ENCODE peak calls at places on chromosomes 13 and 19, in four cellular contexts. T is ascending aorta, H is WERI-Rb-1, Y is right lobe of liver. P is an unnamed sample.
A peak's percentile ranks its signal among the peaks of the same experiment; 100 is the strongest.

GRCh38 chr19:14544977-14545715 is 15.8 kb downstream of the TECR start:
- DNase-seq in T (no peak), H (no peak), Y (peak; percentile 94), P (no peak)

GRCh38 chr13:30464496-30465351 is 1.0 kb downstream of the HMGB1 start:
- DNase-seq in T (peak; percentile 84), H (peak; percentile 45), Y (peak; percentile 86), P (peak; percentile 90)

GRCh38 chr19:31337007-31337914 is 12.0 kb downstream of the TSHZ3 start:
- DNase-seq in T (no peak), H (no peak), Y (no peak), P (no peak)

GRCh38 chr19:45250832-45251451 is at the start of gene MARK4:
- DNase-seq in T (peak; percentile 68), H (peak; percentile 58), Y (peak; percentile 68), P (no peak)

GRCh38 chr19:7928741-7929701 is 3.1 kb upstream of the CTXN1 start:
- DNase-seq in T (peak; percentile 90), H (peak; percentile 69), Y (peak; percentile 54), P (no peak)

GRCh38 chr13:20461860-20462532 is 63.7 kb downstream of the CRYL1 start:
- DNase-seq in T (no peak), H (no peak), Y (no peak), P (no peak)

GRCh38 chr13:22049384-22049783 is 378.5 kb downstream of the FGF9 start:
- DNase-seq in T (no peak), H (no peak), Y (no peak), P (no peak)

GRCh38 chr13:106560791-106561190 is 7.1 kb downstream of the ARGLU1 start:
- DNase-seq in T (no peak), H (no peak), Y (no peak), P (no peak)

GRCh38 chr13:48653074-48654054 is at the start of gene CYSLTR2:
- DNase-seq in T (no peak), H (no peak), Y (no peak), P (no peak)

GRCh38 chr19:58183822-58184215 is 958 bp downstream of the ZNF274 start:
- DNase-seq in T (no peak), H (no peak), Y (no peak), P (no peak)

GRCh38 chr13:82800391-82800790 is 1081.9 kb downstream of the SLITRK1 start:
- DNase-seq in T (no peak), H (no peak), Y (no peak), P (no peak)

GRCh38 chr19:45446295-45446694 is 21.5 kb upstream of the FOSB start:
- DNase-seq in T (no peak), H (no peak), Y (no peak), P (no peak)

GRCh38 chr19:53102701-53103140 is 501 bp downstream of the ZNF160 start:
- DNase-seq in T (no peak), H (peak; percentile 31), Y (peak; percentile 57), P (no peak)

GRCh38 chr13:111859361-111860105 is 207.4 kb upstream of the SOX1 start:
- DNase-seq in T (no peak), H (no peak), Y (no peak), P (peak; percentile 72)
- H3K9me3 ChIP-seq in T (no peaks in the 10 kb centered on the region), H (peaks cover 28% of the 10 kb centered on the region), Y (no peaks in the 10 kb centered on the region), P (no peaks in the 10 kb centered on the region)

DNA sequence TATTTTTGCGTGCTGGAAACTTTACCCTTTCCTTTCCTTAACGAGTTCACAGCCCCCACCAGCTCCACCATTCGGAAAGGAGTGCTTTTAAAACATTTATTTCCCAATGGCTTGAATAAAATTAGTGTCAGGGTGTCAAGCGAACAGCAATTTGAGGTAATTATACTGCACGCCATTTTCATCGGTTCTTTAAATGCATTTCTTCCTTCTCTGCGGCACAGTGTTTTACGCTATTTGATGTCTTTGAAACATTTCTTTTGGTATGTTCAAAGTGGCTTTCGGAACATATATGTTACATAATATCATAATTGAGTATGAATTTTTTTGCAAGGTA is 319 bp upstream of the SLITRK1 start:
- DNase-seq in T (no peak), H (no peak), Y (no peak), P (no peak)
- H3K4me3 ChIP-seq in T (peak overlapping the region; percentile 54), H (peak overlapping the region; percentile 71), Y (no peak overlapping the region), P (no peak overlapping the region)

GRCh38 chr19:23328211-23328610 is 67.1 kb downstream of the ZNF91 start:
- DNase-seq in T (no peak), H (no peak), Y (no peak), P (no peak)
- H3K9me3 ChIP-seq in T (peaks cover 98% of the 10 kb centered on the region), H (peaks cover 3% of the 10 kb centered on the region), Y (no peaks in the 10 kb centered on the region), P (peaks cover 7% of the 10 kb centered on the region)

GRCh38 chr19:18301718-18302111 is 20.3 kb upstream of the JUND start:
- DNase-seq in T (no peak), H (no peak), Y (no peak), P (no peak)

GRCh38 chr19:18306903-18307681 is 15.8 kb downstream of the LSM4 start:
- DNase-seq in T (no peak), H (no peak), Y (no peak), P (no peak)

GRCh38 chr19:18306209-18306902 is 16.5 kb downstream of the LSM4 start:
- DNase-seq in T (no peak), H (no peak), Y (no peak), P (no peak)

GRCh38 chr19:18304496-18305312 is 18.2 kb downstream of the LSM4 start:
- DNase-seq in T (peak; percentile 97), H (peak; percentile 68), Y (peak; percentile 89), P (no peak)

GRCh38 chr19:18304194-18304495 is 18.7 kb downstream of the LSM4 start:
- DNase-seq in T (peak; percentile 73), H (peak; percentile 72), Y (peak; percentile 66), P (no peak)
- H3K4me3 ChIP-seq in T (peak overlapping the region; percentile 60), H (peak overlapping the region; percentile 34), Y (no peak overlapping the region), P (peak overlapping the region; percentile 45)

GRCh38 chr19:28532765-28533341 is 680.1 kb downstream of the UQCRFS1 start:
- DNase-seq in T (no peak), H (no peak), Y (no peak), P (no peak)
- H3K9me3 ChIP-seq in T (no peaks in the 10 kb centered on the region), H (no peaks in the 10 kb centered on the region), Y (no peaks in the 10 kb centered on the region), P (no peaks in the 10 kb centered on the region)

GRCh38 chr19:38003427-38004099 is 96.6 kb downstream of the SIPA1L3 start:
- DNase-seq in T (peak; percentile 82), H (peak; percentile 24), Y (peak; percentile 58), P (no peak)
- H3K4me3 ChIP-seq in T (peak overlapping the region; percentile 62), H (peak overlapping the region; percentile 26), Y (peak overlapping the region; percentile 0), P (peak overlapping the region; percentile 43)

P was measured in vagina.